ENCODE peak calls at places on chromosomes 7 and 10, in eight cellular contexts. One of them, this sample, is unnamed.

GRCh38 chr7:36683695-36684357 is 40.5 kb downstream of the AOAH start:
- DNase-seq in cardiac muscle cell: no peak
- DNase-seq in brain microvascular endothelial cell: no peak
- DNase-seq in right cardiac atrium: no peak
- DNase-seq in left ventricle myocardium inferior: no peak
- DNase-seq in small intestine: peak; percentile 59
- DNase-seq in heart right ventricle: no peak
- DNase-seq in body of pancreas: no peak
- DNase-seq in this sample: no peak

GRCh38 chr10:124298891-124299290 is 119.8 kb downstream of the OAT start:
- DNase-seq in cardiac muscle cell: no peak
- DNase-seq in brain microvascular endothelial cell: no peak
- DNase-seq in right cardiac atrium: no peak
- DNase-seq in left ventricle myocardium inferior: no peak
- DNase-seq in small intestine: no peak
- DNase-seq in heart right ventricle: no peak
- DNase-seq in body of pancreas: no peak
- DNase-seq in this sample: no peak

GRCh38 chr7:8418627-8419245 is 14.7 kb upstream of the NXPH1 start:
- DNase-seq in cardiac muscle cell: peak; percentile 83
- DNase-seq in brain microvascular endothelial cell: peak; percentile 52
- DNase-seq in right cardiac atrium: no peak
- DNase-seq in left ventricle myocardium inferior: no peak
- DNase-seq in small intestine: peak; percentile 54
- DNase-seq in heart right ventricle: no peak
- DNase-seq in body of pancreas: peak; percentile 77
- DNase-seq in this sample: no peak

GRCh38 chr7:38940774-38941173 is 31.8 kb upstream of the VPS41 start:
- DNase-seq in cardiac muscle cell: no peak
- DNase-seq in brain microvascular endothelial cell: no peak
- DNase-seq in right cardiac atrium: no peak
- DNase-seq in left ventricle myocardium inferior: no peak
- DNase-seq in small intestine: no peak
- DNase-seq in heart right ventricle: no peak
- DNase-seq in body of pancreas: no peak
- DNase-seq in this sample: no peak

GRCh38 chr10:56623064-56623463 is 262.0 kb upstream of the ZWINT start:
- DNase-seq in cardiac muscle cell: no peak
- DNase-seq in brain microvascular endothelial cell: no peak
- DNase-seq in right cardiac atrium: no peak
- DNase-seq in left ventricle myocardium inferior: no peak
- DNase-seq in small intestine: peak; percentile 0
- DNase-seq in heart right ventricle: no peak
- DNase-seq in body of pancreas: no peak
- DNase-seq in this sample: no peak

GRCh38 chr7:128833148-128833938 is 3.1 kb downstream of the FLNC start:
- DNase-seq in cardiac muscle cell: peak; percentile 85
- DNase-seq in brain microvascular endothelial cell: peak; percentile 88
- DNase-seq in right cardiac atrium: peak; percentile 80
- DNase-seq in left ventricle myocardium inferior: peak; percentile 77
- DNase-seq in small intestine: no peak
- DNase-seq in heart right ventricle: peak; percentile 61
- DNase-seq in body of pancreas: no peak
- DNase-seq in this sample: no peak

GRCh38 chr10:74208081-74208480 is 57.1 kb downstream of the ADK start:
- DNase-seq in cardiac muscle cell: no peak
- DNase-seq in brain microvascular endothelial cell: no peak
- DNase-seq in right cardiac atrium: no peak
- DNase-seq in left ventricle myocardium inferior: no peak
- DNase-seq in small intestine: peak; percentile 56
- DNase-seq in heart right ventricle: no peak
- DNase-seq in body of pancreas: peak; percentile 65
- DNase-seq in this sample: no peak

GRCh38 chr7:151884276-151885201 is 7.6 kb upstream of the PRKAG2 start:
- DNase-seq in cardiac muscle cell: no peak
- DNase-seq in brain microvascular endothelial cell: no peak
- DNase-seq in right cardiac atrium: no peak
- DNase-seq in left ventricle myocardium inferior: no peak
- DNase-seq in small intestine: no peak
- DNase-seq in heart right ventricle: no peak
- DNase-seq in body of pancreas: no peak
- DNase-seq in this sample: no peak

GRCh38 chr7:99363286-99363685 is 11.2 kb upstream of the ARPC1B start:
- DNase-seq in cardiac muscle cell: no peak
- DNase-seq in brain microvascular endothelial cell: no peak
- DNase-seq in right cardiac atrium: no peak
- DNase-seq in left ventricle myocardium inferior: no peak
- DNase-seq in small intestine: no peak
- DNase-seq in heart right ventricle: no peak
- DNase-seq in body of pancreas: no peak
- DNase-seq in this sample: no peak

GRCh38 chr10:132293416-132294195 is 14.1 kb downstream of the STK32C start:
- DNase-seq in cardiac muscle cell: no peak
- DNase-seq in brain microvascular endothelial cell: no peak
- DNase-seq in right cardiac atrium: peak; percentile 6
- DNase-seq in left ventricle myocardium inferior: peak; percentile 7
- DNase-seq in small intestine: no peak
- DNase-seq in heart right ventricle: no peak
- DNase-seq in body of pancreas: no peak
- DNase-seq in this sample: no peak

GRCh38 chr7:116500071-116500853 is 724 bp downstream of the CAV2 start:
- DNase-seq in cardiac muscle cell: peak; percentile 26
- DNase-seq in brain microvascular endothelial cell: no peak
- DNase-seq in right cardiac atrium: peak; percentile 56
- DNase-seq in left ventricle myocardium inferior: peak; percentile 37
- DNase-seq in small intestine: peak; percentile 26
- DNase-seq in heart right ventricle: peak; percentile 49
- DNase-seq in body of pancreas: peak; percentile 37
- DNase-seq in this sample: no peak

GRCh38 chr7:151847681-151848081 is 29.2 kb downstream of the PRKAG2 start:
- DNase-seq in cardiac muscle cell: no peak
- DNase-seq in brain microvascular endothelial cell: peak; percentile 65
- DNase-seq in right cardiac atrium: no peak
- DNase-seq in left ventricle myocardium inferior: peak; percentile 3
- DNase-seq in small intestine: no peak
- DNase-seq in heart right ventricle: no peak
- DNase-seq in body of pancreas: no peak
- DNase-seq in this sample: no peak

GRCh38 chr7:9523579-9523978 is 1090.2 kb downstream of the NXPH1 start:
- DNase-seq in cardiac muscle cell: no peak
- DNase-seq in brain microvascular endothelial cell: no peak
- DNase-seq in right cardiac atrium: no peak
- DNase-seq in left ventricle myocardium inferior: no peak
- DNase-seq in small intestine: no peak
- DNase-seq in heart right ventricle: no peak
- DNase-seq in body of pancreas: no peak
- DNase-seq in this sample: no peak

GRCh38 chr10:12513775-12514663 is 164.7 kb downstream of the CAMK1D start:
- DNase-seq in cardiac muscle cell: no peak
- DNase-seq in brain microvascular endothelial cell: no peak
- DNase-seq in right cardiac atrium: no peak
- DNase-seq in left ventricle myocardium inferior: no peak
- DNase-seq in small intestine: no peak
- DNase-seq in heart right ventricle: no peak
- DNase-seq in body of pancreas: no peak
- DNase-seq in this sample: no peak

GRCh38 chr7:7869036-7869435 is 99.6 kb upstream of the GLCCI1 start:
- DNase-seq in cardiac muscle cell: no peak
- DNase-seq in brain microvascular endothelial cell: no peak
- DNase-seq in right cardiac atrium: no peak
- DNase-seq in left ventricle myocardium inferior: no peak
- DNase-seq in small intestine: no peak
- DNase-seq in heart right ventricle: no peak
- DNase-seq in body of pancreas: no peak
- DNase-seq in this sample: no peak

GRCh38 chr7:45921699-45922519 is 837 bp upstream of the IGFBP3 start:
- DNase-seq in cardiac muscle cell: peak; percentile 81
- DNase-seq in brain microvascular endothelial cell: peak; percentile 81
- DNase-seq in right cardiac atrium: peak; percentile 66
- DNase-seq in left ventricle myocardium inferior: peak; percentile 66
- DNase-seq in small intestine: peak; percentile 24
- DNase-seq in heart right ventricle: peak; percentile 57
- DNase-seq in body of pancreas: peak; percentile 58
- DNase-seq in this sample: no peak

GRCh38 chr10:6409982-6410694 is 169.9 kb downstream of the PRKCQ start:
- DNase-seq in cardiac muscle cell: no peak
- DNase-seq in brain microvascular endothelial cell: peak; percentile 7
- DNase-seq in right cardiac atrium: no peak
- DNase-seq in left ventricle myocardium inferior: no peak
- DNase-seq in small intestine: peak; percentile 56
- DNase-seq in heart right ventricle: no peak
- DNase-seq in body of pancreas: no peak
- DNase-seq in this sample: peak; percentile 19

GRCh38 chr10:48555310-48556042 is 49.4 kb downstream of the ARHGAP22 start:
- DNase-seq in cardiac muscle cell: no peak
- DNase-seq in brain microvascular endothelial cell: no peak
- DNase-seq in right cardiac atrium: no peak
- DNase-seq in left ventricle myocardium inferior: no peak
- DNase-seq in small intestine: no peak
- DNase-seq in heart right ventricle: no peak
- DNase-seq in body of pancreas: no peak
- DNase-seq in this sample: no peak

GRCh38 chr7:19508821-19509220 is 200.0 kb downstream of the POLR1F start:
- DNase-seq in cardiac muscle cell: no peak
- DNase-seq in brain microvascular endothelial cell: no peak
- DNase-seq in right cardiac atrium: no peak
- DNase-seq in left ventricle myocardium inferior: no peak
- DNase-seq in small intestine: no peak
- DNase-seq in heart right ventricle: no peak
- DNase-seq in body of pancreas: no peak
- DNase-seq in this sample: no peak

GRCh38 chr10:107653832-107654287 is 489.4 kb upstream of the SORCS1 start:
- DNase-seq in cardiac muscle cell: no peak
- DNase-seq in brain microvascular endothelial cell: peak; percentile 0
- DNase-seq in right cardiac atrium: no peak
- DNase-seq in left ventricle myocardium inferior: no peak
- DNase-seq in small intestine: peak; percentile 59
- DNase-seq in heart right ventricle: no peak
- DNase-seq in body of pancreas: peak; percentile 19
- DNase-seq in this sample: no peak

GRCh38 chr10:104449402-104449801 is 95.8 kb downstream of the CFAP58 start:
- DNase-seq in cardiac muscle cell: no peak
- DNase-seq in brain microvascular endothelial cell: peak; percentile 17
- DNase-seq in right cardiac atrium: no peak
- DNase-seq in left ventricle myocardium inferior: no peak
- DNase-seq in small intestine: no peak
- DNase-seq in heart right ventricle: no peak
- DNase-seq in body of pancreas: no peak
- DNase-seq in this sample: no peak

GRCh38 chr10:10589540-10589939 is 428.1 kb upstream of the CELF2 start:
- DNase-seq in cardiac muscle cell: no peak
- DNase-seq in brain microvascular endothelial cell: peak; percentile 97
- DNase-seq in right cardiac atrium: peak; percentile 23
- DNase-seq in left ventricle myocardium inferior: no peak
- DNase-seq in small intestine: no peak
- DNase-seq in heart right ventricle: no peak
- DNase-seq in body of pancreas: no peak
- DNase-seq in this sample: no peak

GRCh38 chr7:7664344-7664743 is 23.8 kb downstream of the UMAD1 start:
- DNase-seq in cardiac muscle cell: no peak
- DNase-seq in brain microvascular endothelial cell: no peak
- DNase-seq in right cardiac atrium: no peak
- DNase-seq in left ventricle myocardium inferior: no peak
- DNase-seq in small intestine: no peak
- DNase-seq in heart right ventricle: no peak
- DNase-seq in body of pancreas: no peak
- DNase-seq in this sample: no peak

GRCh38 chr7:157476654-157477549 is 140.1 kb downstream of the DNAJB6 start:
- DNase-seq in cardiac muscle cell: no peak
- DNase-seq in brain microvascular endothelial cell: no peak
- DNase-seq in right cardiac atrium: no peak
- DNase-seq in left ventricle myocardium inferior: no peak
- DNase-seq in small intestine: no peak
- DNase-seq in heart right ventricle: no peak
- DNase-seq in body of pancreas: no peak
- DNase-seq in this sample: no peak

GRCh38 chr7:157476201-157476600 is 139.4 kb downstream of the DNAJB6 start:
- DNase-seq in cardiac muscle cell: no peak
- DNase-seq in brain microvascular endothelial cell: no peak
- DNase-seq in right cardiac atrium: no peak
- DNase-seq in left ventricle myocardium inferior: no peak
- DNase-seq in small intestine: no peak
- DNase-seq in heart right ventricle: no peak
- DNase-seq in body of pancreas: no peak
- DNase-seq in this sample: no peak

GRCh38 chr7:157475601-157476000 is 138.8 kb downstream of the DNAJB6 start:
- DNase-seq in cardiac muscle cell: no peak
- DNase-seq in brain microvascular endothelial cell: no peak
- DNase-seq in right cardiac atrium: no peak
- DNase-seq in left ventricle myocardium inferior: no peak
- DNase-seq in small intestine: no peak
- DNase-seq in heart right ventricle: no peak
- DNase-seq in body of pancreas: no peak
- DNase-seq in this sample: no peak

GRCh38 chr7:157479326-157479725 is 142.5 kb downstream of the DNAJB6 start:
- DNase-seq in cardiac muscle cell: no peak
- DNase-seq in brain microvascular endothelial cell: no peak
- DNase-seq in right cardiac atrium: no peak
- DNase-seq in left ventricle myocardium inferior: no peak
- DNase-seq in small intestine: no peak
- DNase-seq in heart right ventricle: no peak
- DNase-seq in body of pancreas: no peak
- DNase-seq in this sample: no peak

GRCh38 chr7:157477550-157478212 is 140.9 kb downstream of the DNAJB6 start:
- DNase-seq in cardiac muscle cell: no peak
- DNase-seq in brain microvascular endothelial cell: no peak
- DNase-seq in right cardiac atrium: no peak
- DNase-seq in left ventricle myocardium inferior: peak; percentile 4
- DNase-seq in small intestine: no peak
- DNase-seq in heart right ventricle: no peak
- DNase-seq in body of pancreas: no peak
- DNase-seq in this sample: no peak
- H3K27ac ChIP-seq in cardiac muscle cell: no peak overlapping the region
- H3K27ac ChIP-seq in brain microvascular endothelial cell: no peak overlapping the region
- H3K27ac ChIP-seq in right cardiac atrium: no peak overlapping the region
- H3K27ac ChIP-seq in left ventricle myocardium inferior: no peak overlapping the region
- H3K27ac ChIP-seq in small intestine: no peak overlapping the region
- H3K27ac ChIP-seq in heart right ventricle: no peak overlapping the region
- H3K27ac ChIP-seq in body of pancreas: no peak overlapping the region
- H3K27ac ChIP-seq in this sample: no peak overlapping the region

GRCh38 chr7:47636693-47637175 is 54.8 kb upstream of the TNS3 start:
- DNase-seq in cardiac muscle cell: peak; percentile 25
- DNase-seq in brain microvascular endothelial cell: no peak
- DNase-seq in right cardiac atrium: no peak
- DNase-seq in left ventricle myocardium inferior: peak; percentile 33
- DNase-seq in small intestine: no peak
- DNase-seq in heart right ventricle: no peak
- DNase-seq in body of pancreas: no peak
- DNase-seq in this sample: no peak
- H3K27ac ChIP-seq in cardiac muscle cell: peak overlapping the region; percentile 25
- H3K27ac ChIP-seq in brain microvascular endothelial cell: no peak overlapping the region
- H3K27ac ChIP-seq in right cardiac atrium: peak overlapping the region; percentile 25
- H3K27ac ChIP-seq in left ventricle myocardium inferior: peak overlapping the region; percentile 69
- H3K27ac ChIP-seq in small intestine: peak overlapping the region; percentile 33
- H3K27ac ChIP-seq in heart right ventricle: peak overlapping the region; percentile 61
- H3K27ac ChIP-seq in body of pancreas: no peak overlapping the region
- H3K27ac ChIP-seq in this sample: no peak overlapping the region

GRCh38 chr10:77165445-77166316 is 471.9 kb downstream of the KCNMA1 start:
- DNase-seq in cardiac muscle cell: peak; percentile 74
- DNase-seq in brain microvascular endothelial cell: peak; percentile 74
- DNase-seq in right cardiac atrium: no peak
- DNase-seq in left ventricle myocardium inferior: no peak
- DNase-seq in small intestine: peak; percentile 71
- DNase-seq in heart right ventricle: no peak
- DNase-seq in body of pancreas: peak; percentile 53
- DNase-seq in this sample: peak; percentile 2
- H3K27ac ChIP-seq in cardiac muscle cell: no peak overlapping the region
- H3K27ac ChIP-seq in brain microvascular endothelial cell: no peak overlapping the region
- H3K27ac ChIP-seq in right cardiac atrium: no peak overlapping the region
- H3K27ac ChIP-seq in left ventricle myocardium inferior: no peak overlapping the region
- H3K27ac ChIP-seq in small intestine: no peak overlapping the region
- H3K27ac ChIP-seq in heart right ventricle: no peak overlapping the region
- H3K27ac ChIP-seq in body of pancreas: no peak overlapping the region
- H3K27ac ChIP-seq in this sample: no peak overlapping the region

GRCh38 chr10:78292987-78293865 is 259.6 kb downstream of the RPS24 start:
- DNase-seq in cardiac muscle cell: peak; percentile 88
- DNase-seq in brain microvascular endothelial cell: no peak
- DNase-seq in right cardiac atrium: no peak
- DNase-seq in left ventricle myocardium inferior: no peak
- DNase-seq in small intestine: no peak
- DNase-seq in heart right ventricle: no peak
- DNase-seq in body of pancreas: peak; percentile 19
- DNase-seq in this sample: no peak
- H3K27ac ChIP-seq in cardiac muscle cell: peak overlapping the region; percentile 96
- H3K27ac ChIP-seq in brain microvascular endothelial cell: no peak overlapping the region
- H3K27ac ChIP-seq in right cardiac atrium: no peak overlapping the region
- H3K27ac ChIP-seq in left ventricle myocardium inferior: no peak overlapping the region
- H3K27ac ChIP-seq in small intestine: no peak overlapping the region
- H3K27ac ChIP-seq in heart right ventricle: no peak overlapping the region
- H3K27ac ChIP-seq in body of pancreas: no peak overlapping the region
- H3K27ac ChIP-seq in this sample: no peak overlapping the region